ENCODE peak calls at places on chromosomes 4 and X, in four cellular contexts. G is cardiac fibroblast, J is astrocyte, O is lower lobe of right lung. H is an unnamed sample.

GRCh38 chr4:187478292-187479205 is 517.0 kb upstream of the ZFP42 start:
- DNase-seq in O (no peak), J (peak; percentile 84), G (peak; percentile 65), H (peak; percentile 49)

GRCh38 chrX:41245641-41246040 is 88.3 kb upstream of the DDX3X start:
- DNase-seq in O (no peak), J (no peak), G (no peak), H (no peak)

GRCh38 chr4:37999000-37999745 is 39.0 kb downstream of the PTTG2 start:
- DNase-seq in G (no peak), O (no peak), J (no peak), H (no peak)

GRCh38 chr4:180827193-180827592 is 1416.0 kb upstream of the TENM3 start:
- DNase-seq in J (no peak), O (no peak), G (peak; percentile 28), H (no peak)

GRCh38 chrX:1450381-1451161 is 2.1 kb downstream of the ASMTL start:
- DNase-seq in G (no peak), O (no peak), J (no peak), H (no peak)

GRCh38 chr4:6341696-6342095 is 72.0 kb downstream of the WFS1 start:
- DNase-seq in J (no peak), O (peak; percentile 3), G (no peak), H (no peak)

GRCh38 chr4:173524218-173525117 is 5.6 kb downstream of the HAND2 start:
- DNase-seq in G (no peak), J (no peak), O (no peak), H (no peak)

GRCh38 chrX:154485150-154486051 is 1.0 kb downstream of the UBL4A start:
- DNase-seq in G (peak; percentile 5), O (no peak), J (no peak), H (no peak)

GRCh38 chrX:143894938-143895337 is 11.1 kb downstream of the UBE2NL start:
- DNase-seq in O (no peak), G (no peak), J (no peak), H (no peak)

GRCh38 chr4:77493829-77494551 is 111.6 kb upstream of the CXCL13 start:
- DNase-seq in G (no peak), O (no peak), J (no peak), H (no peak)

GRCh38 chr4:10336471-10336870 is 120.8 kb downstream of the ZNF518B start:
- DNase-seq in J (no peak), G (peak; percentile 59), O (no peak), H (no peak)

GRCh38 chrX:78886550-78886949 is 58.6 kb upstream of the P2RY10 start:
- DNase-seq in J (no peak), G (peak; percentile 13), O (no peak), H (no peak)

GRCh38 chrX:21375795-21376069 is 1.5 kb downstream of the CNKSR2 start:
- DNase-seq in G (no peak), J (no peak), O (no peak), H (no peak)

GRCh38 chrX:21373001-21373400 is 1.2 kb upstream of the CNKSR2 start:
- DNase-seq in G (no peak), O (no peak), J (no peak), H (no peak)

GRCh38 chrX:21373637-21374162 is 518 bp upstream of the CNKSR2 start:
- DNase-seq in G (no peak), J (no peak), O (no peak), H (no peak)

GRCh38 chrX:21374994-21375794 is 976 bp downstream of the CNKSR2 start:
- DNase-seq in J (no peak), O (peak; percentile 32), G (no peak), H (no peak)

DNA sequence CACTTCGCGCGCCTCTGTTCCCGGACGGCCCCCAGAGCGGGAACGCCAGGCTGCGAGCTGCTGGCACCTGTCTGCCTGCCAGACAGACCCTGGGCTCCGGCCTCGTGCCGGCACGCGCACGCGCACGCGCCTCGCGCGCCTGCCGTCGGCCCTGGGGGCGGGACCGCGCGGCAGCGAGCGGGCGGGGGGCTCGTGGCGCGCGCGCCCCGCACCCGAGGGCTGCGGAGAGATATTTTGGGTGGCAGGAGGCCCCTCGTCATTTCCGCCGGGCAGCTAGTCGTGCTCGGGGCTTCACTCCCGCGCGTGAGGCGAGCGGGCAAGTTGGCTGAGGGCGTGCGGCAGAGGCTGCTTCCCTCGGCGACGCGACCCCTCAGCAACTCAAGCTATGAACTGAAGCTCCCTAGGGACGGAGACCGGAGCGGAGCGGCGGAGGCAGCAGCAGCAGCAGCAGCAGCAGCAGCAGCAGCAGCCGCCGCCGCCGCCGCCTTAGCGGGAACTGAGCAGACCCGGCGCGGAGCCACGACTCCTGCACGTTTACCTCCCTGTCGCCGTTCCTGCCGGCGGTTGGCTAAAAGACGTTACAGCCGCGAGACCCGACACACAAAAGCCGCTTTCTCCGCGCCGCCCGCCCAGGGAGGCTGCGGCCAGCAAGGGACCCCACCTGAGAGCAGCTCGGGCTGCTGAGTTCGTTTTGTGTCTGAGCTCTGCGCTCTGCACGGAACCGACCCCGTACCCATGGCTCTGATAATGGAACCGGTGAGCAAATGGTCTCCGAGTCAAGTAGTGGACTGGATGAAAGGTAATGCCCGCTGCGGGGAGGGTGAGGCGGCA is at the start of gene CNKSR2:
- DNase-seq in J (no peak), O (peak; percentile 61), G (peak; percentile 23), H (no peak)
- H3K4me3 ChIP-seq in J (peak within 1 kb of the TSS; percentile 62), O (peak within 1 kb of the TSS; percentile 59), G (peak within 1 kb of the TSS; percentile 60), H (peak within 1 kb of the TSS; percentile 50)

GRCh38 chrX:44643723-44644122 is 101.1 kb upstream of the FUNDC1 start:
- DNase-seq in G (no peak), J (no peak), O (no peak), H (no peak)
- H3K4me3 ChIP-seq in G (no peak overlapping the region), J (no peak overlapping the region), O (no peak overlapping the region), H (no peak overlapping the region)

GRCh38 chrX:119690921-119691716 is 1.8 kb downstream of the SEPTIN6 start:
- DNase-seq in J (peak; percentile 45), G (peak; percentile 69), O (no peak), H (peak; percentile 35)
- H3K4me3 ChIP-seq in J (no peak overlapping the region), G (peak overlapping the region; percentile 75), O (peak overlapping the region; percentile 72), H (peak overlapping the region; percentile 63)

GRCh38 chrX:53093748-53094583 is at the start of gene KANTR:
- DNase-seq in J (peak; percentile 90), G (peak; percentile 95), O (peak; percentile 81), H (peak; percentile 82)

GRCh38 chrX:53091354-53091753 is 2.6 kb upstream of the KANTR start:
- DNase-seq in J (no peak), O (peak; percentile 58), G (no peak), H (no peak)

GRCh38 chrX:53094584-53094908 is 604 bp downstream of the KANTR start:
- DNase-seq in J (no peak), G (no peak), O (no peak), H (no peak)

GRCh38 chrX:53095796-53096195 is 1.9 kb downstream of the KANTR start:
- DNase-seq in O (no peak), J (no peak), G (no peak), H (no peak)

GRCh38 chrX:53093177-53093655 is 726 bp upstream of the KANTR start:
- DNase-seq in O (peak; percentile 90), G (peak; percentile 86), J (peak; percentile 54), H (no peak)
- H3K4me3 ChIP-seq in O (peak overlapping the region; percentile 72), G (peak overlapping the region; percentile 53), J (peak overlapping the region; percentile 59), H (peak overlapping the region; percentile 63)

DNA sequence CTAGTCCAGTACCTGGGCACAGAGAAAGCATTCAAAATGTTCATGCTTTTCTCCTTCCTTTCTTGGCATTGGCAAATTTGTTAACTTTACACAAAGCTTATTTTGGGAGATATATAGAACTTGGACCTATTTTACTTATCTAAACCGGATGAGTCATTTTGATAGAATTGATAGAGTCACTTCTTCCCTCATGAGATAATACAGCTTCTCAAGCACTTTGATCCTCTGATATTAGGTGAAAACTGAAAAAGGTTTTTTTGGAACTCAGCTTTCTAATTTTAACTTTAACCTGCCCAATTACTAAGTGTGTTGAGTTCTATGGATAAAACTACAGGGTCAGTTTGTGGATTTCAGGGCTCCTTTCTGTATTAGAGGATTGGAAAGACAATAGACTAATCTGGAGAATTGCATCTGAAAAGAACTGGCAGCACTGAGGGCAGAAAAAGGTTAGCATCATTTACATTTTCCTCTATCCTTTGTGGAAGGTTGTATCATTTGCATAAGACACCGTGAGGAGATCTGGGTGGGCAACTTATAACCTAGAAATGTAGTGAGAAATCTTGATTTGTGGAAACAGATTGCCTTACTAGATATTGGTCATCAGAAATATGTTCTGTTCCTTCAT is 2.4 kb downstream of the WDR44 start:
- DNase-seq in J (no peak), O (no peak), G (no peak), H (no peak)
- H3K4me3 ChIP-seq in J (peak overlapping the region; percentile 93), O (peak overlapping the region; percentile 71), G (peak overlapping the region; percentile 78), H (peak overlapping the region; percentile 84)

DNA sequence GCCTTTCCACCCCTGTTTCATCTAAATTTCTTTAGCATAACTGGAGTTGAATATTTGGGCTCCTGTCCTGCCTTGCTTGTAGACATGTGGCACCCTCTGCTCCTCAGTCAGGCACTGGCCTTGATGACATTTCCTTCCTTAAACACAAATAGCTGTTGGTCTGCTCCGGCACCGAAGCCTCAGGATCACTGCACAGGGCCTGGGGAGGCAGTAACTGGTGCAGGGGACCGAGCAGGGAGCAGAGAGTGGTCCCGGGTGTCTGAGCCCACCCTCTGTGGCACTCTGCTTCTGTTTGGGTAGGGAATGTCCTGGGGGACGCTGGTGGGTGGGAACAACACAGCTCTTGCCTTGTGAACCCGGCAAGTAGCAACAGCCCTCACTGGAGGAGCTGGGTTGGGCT is 13.6 kb downstream of the RGS12 start:
- DNase-seq in J (no peak), G (no peak), O (peak; percentile 28), H (no peak)
- H3K4me3 ChIP-seq in J (no peak overlapping the region), G (no peak overlapping the region), O (no peak overlapping the region), H (no peak overlapping the region)

GRCh38 chr4:44725166-44725565 is 1.2 kb downstream of the GNPDA2 start:
- DNase-seq in O (no peak), G (no peak), J (no peak), H (no peak)
- H3K4me3 ChIP-seq in O (peak overlapping the region; percentile 84), G (peak overlapping the region; percentile 90), J (peak overlapping the region; percentile 87), H (peak overlapping the region; percentile 65)

GRCh38 chr4:19540859-19541258 is 710.8 kb upstream of the SLIT2 start:
- DNase-seq in G (no peak), O (no peak), J (no peak), H (no peak)
- H3K4me3 ChIP-seq in G (no peak overlapping the region), O (no peak overlapping the region), J (no peak overlapping the region), H (no peak overlapping the region)

GRCh38 chrX:15906544-15906943 is 51.9 kb upstream of the AP1S2 start:
- DNase-seq in J (no peak), O (no peak), G (no peak), H (no peak)

GRCh38 chrX:15908891-15909290 is 54.3 kb upstream of the AP1S2 start:
- DNase-seq in O (no peak), G (peak; percentile 21), J (no peak), H (no peak)

GRCh38 chrX:15903186-15903681 is 48.6 kb upstream of the AP1S2 start:
- DNase-seq in G (no peak), O (no peak), J (no peak), H (no peak)
- H3K4me3 ChIP-seq in G (no peak overlapping the region), O (no peak overlapping the region), J (no peak overlapping the region), H (no peak overlapping the region)

H was measured in skeletal muscle cell.